ENCODE peak calls at places on chromosomes 12 and 14, in six cellular contexts. One of them, this sample, is unnamed. For H3K36me3, the result is how much of the 10 kb centered on the place peaks cover.

GRCh38 chr12:46134205-46134811 is 134.5 kb downstream of the SLC38A1 start:
- DNase-seq in trophoblast cell: peak
- DNase-seq in mesenchymal stem cell: peak
- DNase-seq in neuronal stem cell: no peak
- DNase-seq in H1: no peak
- DNase-seq in IMR-90: no peak
- DNase-seq in this sample: no peak

GRCh38 chr14:27427796-27428195 is 830.0 kb upstream of the NOVA1 start:
- DNase-seq in neuronal stem cell: no peak
- DNase-seq in H1: no peak
- DNase-seq in IMR-90: no peak
- DNase-seq in trophoblast cell: no peak
- DNase-seq in mesenchymal stem cell: peak
- DNase-seq in this sample: no peak

GRCh38 chr12:14854586-14855163 is 11.3 kb upstream of the ART4 start:
- DNase-seq in neuronal stem cell: no peak
- DNase-seq in mesenchymal stem cell: peak
- DNase-seq in H1: no peak
- DNase-seq in trophoblast cell: peak
- DNase-seq in IMR-90: peak
- DNase-seq in this sample: no peak

GRCh38 chr12:2959194-2959507 is at the start of gene TEAD4:
- DNase-seq in trophoblast cell: peak
- DNase-seq in H1: no peak
- DNase-seq in neuronal stem cell: peak
- DNase-seq in mesenchymal stem cell: peak
- DNase-seq in IMR-90: peak
- DNase-seq in this sample: peak

GRCh38 chr14:72573725-72574426 is 320.0 kb downstream of the DPF3 start:
- DNase-seq in neuronal stem cell: no peak
- DNase-seq in IMR-90: no peak
- DNase-seq in trophoblast cell: no peak
- DNase-seq in mesenchymal stem cell: no peak
- DNase-seq in H1: no peak
- DNase-seq in this sample: no peak

GRCh38 chr12:87464565-87464964 is 564.6 kb downstream of the C12orf50 start:
- DNase-seq in mesenchymal stem cell: no peak
- DNase-seq in IMR-90: no peak
- DNase-seq in H1: no peak
- DNase-seq in trophoblast cell: no peak
- DNase-seq in neuronal stem cell: no peak
- DNase-seq in this sample: no peak

GRCh38 chr14:85534435-85534834 is 4.5 kb downstream of the FLRT2 start:
- DNase-seq in neuronal stem cell: peak
- DNase-seq in IMR-90: peak
- DNase-seq in trophoblast cell: no peak
- DNase-seq in mesenchymal stem cell: peak
- DNase-seq in H1: no peak
- DNase-seq in this sample: no peak

GRCh38 chr14:56247495-56248087 is 129.4 kb downstream of the PELI2 start:
- DNase-seq in neuronal stem cell: no peak
- DNase-seq in mesenchymal stem cell: peak
- DNase-seq in H1: no peak
- DNase-seq in trophoblast cell: peak
- DNase-seq in IMR-90: peak
- DNase-seq in this sample: no peak

GRCh38 chr12:110543252-110543959 is 39.7 kb downstream of the PPTC7 start:
- DNase-seq in IMR-90: peak
- DNase-seq in H1: no peak
- DNase-seq in mesenchymal stem cell: peak
- DNase-seq in neuronal stem cell: no peak
- DNase-seq in trophoblast cell: no peak
- DNase-seq in this sample: no peak

GRCh38 chr12:80776706-80777105 is 60.0 kb downstream of the MYF5 start:
- DNase-seq in trophoblast cell: no peak
- DNase-seq in H1: no peak
- DNase-seq in mesenchymal stem cell: no peak
- DNase-seq in neuronal stem cell: no peak
- DNase-seq in IMR-90: no peak
- DNase-seq in this sample: no peak
- H3K36me3 ChIP-seq in trophoblast cell: under half
- H3K36me3 ChIP-seq in H1: under half
- H3K36me3 ChIP-seq in mesenchymal stem cell: under half
- H3K36me3 ChIP-seq in neuronal stem cell: under half
- H3K36me3 ChIP-seq in IMR-90: under half
- H3K36me3 ChIP-seq in this sample: under half

GRCh38 chr12:76881152-76881551 is 2.3 kb upstream of the CSRP2 start:
- DNase-seq in mesenchymal stem cell: no peak
- DNase-seq in H1: no peak
- DNase-seq in neuronal stem cell: no peak
- DNase-seq in trophoblast cell: no peak
- DNase-seq in IMR-90: no peak
- DNase-seq in this sample: no peak

GRCh38 chr12:76880156-76881023 is 1.6 kb upstream of the CSRP2 start:
- DNase-seq in IMR-90: peak
- DNase-seq in neuronal stem cell: no peak
- DNase-seq in trophoblast cell: no peak
- DNase-seq in mesenchymal stem cell: peak
- DNase-seq in H1: no peak
- DNase-seq in this sample: no peak

GRCh38 chr12:76878899-76879709 is at the start of gene CSRP2:
- DNase-seq in trophoblast cell: peak
- DNase-seq in neuronal stem cell: peak
- DNase-seq in H1: peak
- DNase-seq in mesenchymal stem cell: peak
- DNase-seq in IMR-90: peak
- DNase-seq in this sample: peak

GRCh38 chr12:76878045-76878898 is 547 bp downstream of the CSRP2 start:
- DNase-seq in neuronal stem cell: peak
- DNase-seq in H1: no peak
- DNase-seq in IMR-90: no peak
- DNase-seq in mesenchymal stem cell: peak
- DNase-seq in trophoblast cell: peak
- DNase-seq in this sample: peak

GRCh38 chr12:76879710-76880025 is 849 bp upstream of the CSRP2 start:
- DNase-seq in neuronal stem cell: no peak
- DNase-seq in H1: no peak
- DNase-seq in IMR-90: no peak
- DNase-seq in mesenchymal stem cell: no peak
- DNase-seq in trophoblast cell: no peak
- DNase-seq in this sample: no peak
- H2AK5ac ChIP-seq in neuronal stem cell: no peak
- H2AK5ac ChIP-seq in H1: no peak
- H2AK5ac ChIP-seq in IMR-90: peak
- H2AK5ac ChIP-seq in mesenchymal stem cell: no peak
- H2AK5ac ChIP-seq in trophoblast cell: no peak
- H2AK5ac ChIP-seq in this sample: no peak

GRCh38 chr12:122880668-122881067 is 15.3 kb downstream of the VPS37B start:
- DNase-seq in mesenchymal stem cell: no peak
- DNase-seq in trophoblast cell: peak
- DNase-seq in IMR-90: peak
- DNase-seq in H1: no peak
- DNase-seq in neuronal stem cell: no peak
- DNase-seq in this sample: peak
- H3K36me3 ChIP-seq in mesenchymal stem cell: under half
- H3K36me3 ChIP-seq in trophoblast cell: under half
- H3K36me3 ChIP-seq in IMR-90: under half
- H3K36me3 ChIP-seq in H1: under half
- H3K36me3 ChIP-seq in neuronal stem cell: under half
- H3K36me3 ChIP-seq in this sample: under half

DNA sequence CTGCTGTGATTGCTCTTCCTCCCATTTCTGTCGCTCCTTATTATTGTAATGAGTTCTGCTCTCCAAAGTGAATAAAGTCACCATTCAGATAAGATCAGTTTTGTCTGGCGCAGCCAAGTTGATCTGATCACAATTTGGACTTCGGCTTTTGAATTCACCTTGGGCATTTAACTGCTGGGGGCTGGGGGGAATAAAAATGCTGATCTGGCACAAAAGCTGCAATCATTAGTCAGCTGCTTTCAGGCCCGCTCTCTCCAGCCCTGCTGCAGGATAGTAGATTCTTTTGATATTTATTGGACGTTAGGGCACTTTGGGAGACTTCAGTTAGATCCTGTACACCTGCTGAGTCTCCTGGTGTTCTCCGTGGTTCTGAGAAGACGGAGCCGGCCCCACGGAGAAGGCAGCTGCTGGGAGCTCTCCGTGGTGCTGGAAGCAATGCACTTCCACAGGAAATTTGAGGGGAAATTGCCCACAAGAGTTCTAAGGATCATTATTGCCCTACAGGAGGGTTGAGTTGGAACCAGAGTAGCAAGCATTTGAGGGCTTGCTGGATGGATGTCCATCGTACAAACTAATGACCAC is 12.2 kb upstream of the NRXN3 start:
- DNase-seq in mesenchymal stem cell: no peak
- DNase-seq in IMR-90: peak
- DNase-seq in H1: no peak
- DNase-seq in trophoblast cell: peak
- DNase-seq in neuronal stem cell: peak
- DNase-seq in this sample: peak
- H2AK5ac ChIP-seq in mesenchymal stem cell: no peak
- H2AK5ac ChIP-seq in IMR-90: no peak
- H2AK5ac ChIP-seq in H1: no peak
- H2AK5ac ChIP-seq in trophoblast cell: no peak
- H2AK5ac ChIP-seq in neuronal stem cell: no peak
- H2AK5ac ChIP-seq in this sample: no peak

GRCh38 chr12:124800506-124800905 is 63.2 kb downstream of the SCARB1 start:
- DNase-seq in trophoblast cell: no peak
- DNase-seq in IMR-90: no peak
- DNase-seq in neuronal stem cell: no peak
- DNase-seq in H1: no peak
- DNase-seq in mesenchymal stem cell: no peak
- DNase-seq in this sample: no peak
- H3K36me3 ChIP-seq in trophoblast cell: under half
- H3K36me3 ChIP-seq in IMR-90: under half
- H3K36me3 ChIP-seq in neuronal stem cell: under half
- H3K36me3 ChIP-seq in H1: under half
- H3K36me3 ChIP-seq in mesenchymal stem cell: under half
- H3K36me3 ChIP-seq in this sample: under half

GRCh38 chr12:64273527-64274403 is 51.7 kb upstream of the KICS2 start:
- DNase-seq in IMR-90: no peak
- DNase-seq in mesenchymal stem cell: peak
- DNase-seq in neuronal stem cell: no peak
- DNase-seq in trophoblast cell: peak
- DNase-seq in H1: peak
- DNase-seq in this sample: peak
- H2AK5ac ChIP-seq in IMR-90: no peak
- H2AK5ac ChIP-seq in mesenchymal stem cell: no peak
- H2AK5ac ChIP-seq in neuronal stem cell: no peak
- H2AK5ac ChIP-seq in trophoblast cell: no peak
- H2AK5ac ChIP-seq in H1: no peak
- H2AK5ac ChIP-seq in this sample: no peak

DNA sequence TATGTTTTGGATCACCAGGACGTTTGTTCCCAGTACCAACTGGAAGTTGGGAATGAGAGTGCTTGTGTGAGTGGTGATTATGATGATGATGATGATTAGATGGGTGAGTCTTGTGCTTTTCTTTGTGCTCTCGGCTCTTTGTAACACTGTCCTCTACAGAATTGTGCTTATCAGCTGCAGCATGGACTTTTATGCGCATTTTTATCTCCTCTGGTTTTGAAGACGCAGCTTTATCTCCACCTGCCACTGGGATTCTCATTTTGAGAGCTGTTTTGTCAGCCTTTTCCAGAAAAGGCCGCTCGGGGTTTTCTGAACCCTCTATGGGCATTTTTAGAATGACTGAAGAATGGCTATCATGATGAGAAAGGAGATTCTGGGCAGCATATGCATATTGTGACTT is 11.5 kb upstream of the KANSL2 start:
- DNase-seq in H1: no peak
- DNase-seq in trophoblast cell: no peak
- DNase-seq in IMR-90: no peak
- DNase-seq in mesenchymal stem cell: no peak
- DNase-seq in neuronal stem cell: no peak
- DNase-seq in this sample: no peak
- H3K36me3 ChIP-seq in H1: under half
- H3K36me3 ChIP-seq in trophoblast cell: under half
- H3K36me3 ChIP-seq in IMR-90: under half
- H3K36me3 ChIP-seq in mesenchymal stem cell: half or more
- H3K36me3 ChIP-seq in neuronal stem cell: under half
- H3K36me3 ChIP-seq in this sample: under half

GRCh38 chr14:99236386-99237133 is 35.4 kb downstream of the BCL11B start:
- DNase-seq in mesenchymal stem cell: no peak
- DNase-seq in H1: no peak
- DNase-seq in trophoblast cell: no peak
- DNase-seq in IMR-90: no peak
- DNase-seq in neuronal stem cell: no peak
- DNase-seq in this sample: no peak
- H2AK5ac ChIP-seq in mesenchymal stem cell: no peak
- H2AK5ac ChIP-seq in H1: peak
- H2AK5ac ChIP-seq in trophoblast cell: peak
- H2AK5ac ChIP-seq in IMR-90: no peak
- H2AK5ac ChIP-seq in neuronal stem cell: no peak
- H2AK5ac ChIP-seq in this sample: peak

GRCh38 chr12:66644151-66644550 is 34.7 kb downstream of the GRIP1 start:
- DNase-seq in trophoblast cell: no peak
- DNase-seq in IMR-90: no peak
- DNase-seq in neuronal stem cell: no peak
- DNase-seq in mesenchymal stem cell: no peak
- DNase-seq in H1: no peak
- DNase-seq in this sample: no peak
- H3K36me3 ChIP-seq in trophoblast cell: under half
- H3K36me3 ChIP-seq in IMR-90: under half
- H3K36me3 ChIP-seq in neuronal stem cell: under half
- H3K36me3 ChIP-seq in mesenchymal stem cell: under half
- H3K36me3 ChIP-seq in H1: under half
- H3K36me3 ChIP-seq in this sample: under half

GRCh38 chr12:121801601-121802484 is 2.0 kb upstream of the SETD1B start:
- DNase-seq in mesenchymal stem cell: peak
- DNase-seq in trophoblast cell: peak
- DNase-seq in IMR-90: peak
- DNase-seq in neuronal stem cell: no peak
- DNase-seq in H1: no peak
- DNase-seq in this sample: peak

GRCh38 chr12:121802843-121803698 is 738 bp upstream of the SETD1B start:
- DNase-seq in mesenchymal stem cell: peak
- DNase-seq in trophoblast cell: peak
- DNase-seq in neuronal stem cell: peak
- DNase-seq in H1: peak
- DNase-seq in IMR-90: peak
- DNase-seq in this sample: peak

GRCh38 chr12:121803861-121804416 is at the start of gene SETD1B:
- DNase-seq in trophoblast cell: peak
- DNase-seq in IMR-90: peak
- DNase-seq in H1: no peak
- DNase-seq in neuronal stem cell: no peak
- DNase-seq in mesenchymal stem cell: peak
- DNase-seq in this sample: peak

GRCh38 chr12:121800694-121801600 is 2.9 kb upstream of the SETD1B start:
- DNase-seq in H1: no peak
- DNase-seq in mesenchymal stem cell: peak
- DNase-seq in trophoblast cell: peak
- DNase-seq in IMR-90: peak
- DNase-seq in neuronal stem cell: no peak
- DNase-seq in this sample: peak

GRCh38 chr12:121802485-121802842 is 1.3 kb upstream of the SETD1B start:
- DNase-seq in mesenchymal stem cell: no peak
- DNase-seq in neuronal stem cell: no peak
- DNase-seq in IMR-90: no peak
- DNase-seq in trophoblast cell: no peak
- DNase-seq in H1: no peak
- DNase-seq in this sample: no peak
- H2AK5ac ChIP-seq in mesenchymal stem cell: peak
- H2AK5ac ChIP-seq in neuronal stem cell: no peak
- H2AK5ac ChIP-seq in IMR-90: peak
- H2AK5ac ChIP-seq in trophoblast cell: no peak
- H2AK5ac ChIP-seq in H1: peak
- H2AK5ac ChIP-seq in this sample: no peak